ENCODE peak calls at places on chromosomes 3 and 15, in nine cellular contexts. L, V, J, B, R, H, T, F and M are unnamed samples. For H3K9me3, the result is how much of the 10 kb centered on the place peaks cover.

GRCh38 chr3:134527037-134527436 is 41.2 kb downstream of the CEP63 start:
- DNase-seq in L (peak), F (peak), H (no peak), B (peak), R (no peak), V (no peak), T (no peak), J (no peak), M (no peak)

GRCh38 chr3:97872209-97873042 is 50.6 kb downstream of the CRYBG3 start:
- DNase-seq in R (no peak), V (peak), F (no peak), B (peak), J (peak), L (peak), T (peak), H (no peak), M (no peak)

GRCh38 chr3:120119846-120120510 is 25.7 kb upstream of the GSK3B start:
- DNase-seq in B (no peak), F (no peak), L (no peak), H (no peak), T (no peak), J (no peak), V (no peak), R (no peak), M (no peak)

GRCh38 chr3:178690571-178690970 is 154.3 kb downstream of the KCNMB2 start:
- DNase-seq in V (no peak), R (no peak), H (no peak), F (no peak), B (no peak), T (no peak), L (peak), J (no peak), M (no peak)

GRCh38 chr15:73773428-73773827 is 20.3 kb upstream of the INSYN1 start:
- DNase-seq in R (no peak), J (no peak), B (no peak), V (no peak), T (no peak), F (no peak), L (no peak), H (no peak), M (no peak)

GRCh38 chr15:32855942-32856341 is 138.1 kb downstream of the GREM1 start:
- DNase-seq in J (no peak), H (peak), B (peak), R (no peak), V (peak), F (no peak), T (peak), L (peak), M (no peak)

GRCh38 chr3:182920515-182921084 is 59.7 kb downstream of the DCUN1D1 start:
- DNase-seq in R (no peak), B (no peak), V (peak), F (no peak), L (no peak), H (no peak), T (no peak), J (peak), M (no peak)

GRCh38 chr3:82978368-82978767 is 1216.9 kb upstream of the GBE1 start:
- DNase-seq in T (no peak), R (no peak), B (no peak), F (no peak), J (no peak), L (no peak), H (no peak), V (no peak), M (no peak)

GRCh38 chr15:39506146-39506545 is 74.7 kb upstream of the THBS1 start:
- DNase-seq in T (peak), L (peak), V (no peak), J (no peak), R (no peak), F (no peak), B (no peak), H (no peak), M (no peak)

GRCh38 chr15:63605816-63606215 is 8.6 kb downstream of the FBXL22 start:
- DNase-seq in L (no peak), T (peak), B (no peak), V (no peak), H (no peak), F (no peak), J (no peak), R (no peak), M (no peak)

GRCh38 chr3:197595470-197596185 is 39.9 kb upstream of the BDH1 start:
- DNase-seq in L (peak), R (no peak), F (no peak), V (no peak), B (no peak), T (peak), H (no peak), J (no peak), M (no peak)

GRCh38 chr3:117355566-117355965 is 646.0 kb downstream of the TUSC7 start:
- DNase-seq in L (peak), F (no peak), J (no peak), R (no peak), T (no peak), B (no peak), V (peak), H (no peak), M (no peak)

GRCh38 chr15:85941186-85941855 is 138.3 kb upstream of the AGBL1 start:
- DNase-seq in F (no peak), H (no peak), J (peak), T (no peak), L (no peak), R (no peak), V (peak), B (no peak), M (no peak)

GRCh38 chr3:66812126-66812525 is 186.0 kb upstream of the KBTBD8 start:
- DNase-seq in J (no peak), R (no peak), H (no peak), F (no peak), B (no peak), L (no peak), T (peak), V (no peak), M (no peak)

GRCh38 chr3:61530355-61530754 is 31.0 kb upstream of the PTPRG start:
- DNase-seq in F (no peak), B (no peak), R (no peak), T (no peak), L (peak), J (no peak), H (peak), V (peak), M (no peak)

GRCh38 chr3:158659454-158660237 is 12.8 kb downstream of the LXN start:
- DNase-seq in R (peak), T (no peak), F (no peak), H (peak), V (peak), L (peak), J (peak), B (peak), M (peak)

GRCh38 chr3:163953526-163953925 is 1124.8 kb downstream of the SI start:
- DNase-seq in T (no peak), J (no peak), B (no peak), L (no peak), R (peak), H (no peak), F (peak), V (no peak), M (no peak)

GRCh38 chr3:134453631-134454030 is 32.2 kb downstream of the ANAPC13 start:
- DNase-seq in F (no peak), H (no peak), R (no peak), J (no peak), L (no peak), T (no peak), B (no peak), V (no peak), M (no peak)

GRCh38 chr3:129448187-129448895 is 8.3 kb downstream of the IFT122 start:
- DNase-seq in B (no peak), T (no peak), V (no peak), H (no peak), L (no peak), F (no peak), J (no peak), R (no peak), M (no peak)

GRCh38 chr3:36823806-36824205 is 59.5 kb upstream of the DCLK3 start:
- DNase-seq in R (no peak), H (no peak), V (no peak), B (no peak), F (no peak), T (no peak), J (no peak), L (no peak), M (no peak)

DNA sequence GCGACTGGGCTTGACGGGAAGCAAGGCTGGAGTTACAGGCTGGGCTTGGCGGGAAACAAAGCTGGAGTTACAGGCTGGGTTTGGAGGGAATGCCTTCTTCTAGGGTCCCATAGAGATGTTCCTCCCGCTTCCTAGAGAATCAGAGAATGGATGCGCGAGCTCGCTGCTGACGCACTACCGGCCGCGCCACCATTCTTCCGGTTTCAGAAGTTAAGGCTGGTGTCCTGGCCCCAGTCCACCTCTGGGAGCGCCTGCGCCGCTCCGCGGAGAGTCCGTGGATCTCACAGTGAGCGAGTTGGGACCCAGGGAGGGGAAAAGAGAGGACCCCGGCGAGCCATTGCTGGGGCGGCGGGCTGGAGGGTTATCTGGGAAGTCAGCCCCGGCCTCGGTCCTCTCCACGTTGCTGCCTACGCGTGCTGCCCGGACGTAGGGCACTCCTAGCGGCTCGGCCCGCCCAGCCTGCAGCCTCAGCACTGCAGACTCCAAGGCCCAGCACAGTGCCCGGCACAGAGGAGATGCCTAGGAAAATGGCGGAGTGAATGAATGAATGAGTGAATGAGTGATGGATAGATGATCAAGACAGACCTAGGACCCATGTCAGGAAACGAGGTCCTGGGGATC is at the start of gene ZNF502:
- DNase-seq in B (peak), T (peak), H (peak), L (peak), F (peak), J (peak), V (peak), R (peak), M (peak)
- H3K9me3 ChIP-seq in B (under half), T (under half), H (under half), L (under half), F (under half), J (under half), V (under half), R (under half), M (under half)

DNA sequence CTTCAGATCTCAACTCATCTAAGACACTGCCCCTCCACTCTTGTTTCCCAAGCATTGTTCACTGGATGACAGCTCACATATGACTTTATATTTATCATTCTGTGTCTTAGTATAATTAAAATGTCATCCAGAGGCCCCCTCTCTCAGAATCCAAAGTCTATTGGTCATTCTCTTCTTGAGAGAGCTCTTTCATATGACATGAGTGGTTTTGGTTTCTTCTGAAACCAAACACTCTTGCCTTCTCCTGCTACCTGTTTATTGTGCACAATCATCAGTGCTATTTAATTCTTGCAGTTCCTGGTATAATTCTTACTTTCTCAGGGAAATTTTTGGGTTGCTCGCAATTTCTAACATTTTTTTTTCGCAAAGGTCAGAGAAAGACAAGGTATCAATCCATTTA is 249.5 kb downstream of the IL5RA start:
- DNase-seq in L (no peak), F (no peak), V (no peak), J (no peak), H (no peak), R (no peak), B (no peak), T (no peak), M (no peak)
- H3K9me3 ChIP-seq in L (under half), F (under half), V (under half), J (under half), H (under half), R (under half), B (under half), T (under half), M (under half)

GRCh38 chr15:94924971-94925593 is 693.7 kb downstream of the MCTP2 start:
- DNase-seq in T (no peak), V (no peak), F (no peak), B (no peak), J (no peak), R (no peak), H (no peak), L (no peak), M (no peak)
- H3K9me3 ChIP-seq in T (under half), V (under half), F (under half), B (under half), J (under half), R (under half), H (under half), L (under half), M (under half)

DNA sequence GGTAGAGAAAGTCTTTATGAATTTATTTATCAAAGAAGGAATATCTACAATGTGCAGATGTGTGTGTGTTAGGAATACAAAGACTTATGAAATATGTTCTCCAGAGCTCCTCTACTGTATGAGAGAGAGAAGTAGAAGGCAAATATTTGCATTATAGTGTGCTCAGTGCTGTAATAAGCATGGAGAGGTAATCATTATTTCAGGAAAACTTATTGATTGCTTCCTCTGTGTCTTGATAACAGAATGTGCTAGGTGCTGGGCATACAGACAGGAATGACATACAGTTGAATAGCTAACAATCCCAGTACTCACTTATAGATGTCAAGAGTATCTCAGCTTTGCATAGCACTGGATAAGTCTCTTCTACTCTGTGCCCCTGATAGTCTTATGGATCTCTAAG is 30.2 kb downstream of the ATG7 start:
- DNase-seq in L (no peak), T (no peak), J (no peak), B (no peak), F (no peak), V (no peak), H (no peak), R (no peak), M (no peak)
- H3K9me3 ChIP-seq in L (under half), T (under half), J (under half), B (under half), F (under half), V (under half), H (under half), R (under half), M (under half)

DNA sequence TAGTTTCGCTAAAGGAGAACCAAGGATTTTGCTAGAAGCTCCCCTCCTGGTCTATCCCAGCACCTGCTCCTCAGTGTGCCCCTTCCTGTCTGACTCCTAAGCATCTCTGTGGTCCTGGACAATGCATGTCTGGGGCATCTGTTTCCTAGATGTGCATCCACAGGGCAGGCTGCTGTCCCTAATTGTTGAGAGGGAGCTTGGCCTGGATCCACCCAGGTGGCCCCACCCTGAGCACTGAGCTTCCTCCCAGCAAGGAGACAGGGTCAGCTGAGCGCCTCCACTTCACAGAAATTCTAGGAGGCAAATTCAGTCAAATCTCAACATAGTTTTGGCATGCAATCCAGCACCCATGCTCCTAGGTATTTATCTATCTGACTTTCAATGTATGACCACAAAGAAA is 102.4 kb upstream of the GOLGA6L6 start:
- DNase-seq in J (no peak), R (no peak), V (no peak), T (peak), F (peak), B (no peak), L (no peak), H (no peak), M (no peak)
- H3K9me3 ChIP-seq in J (under half), R (under half), V (under half), T (under half), F (under half), B (under half), L (under half), H (under half), M (under half)

GRCh38 chr3:13707456-13707855 is 158.5 kb downstream of the FBLN2 start:
- DNase-seq in V (no peak), B (no peak), L (no peak), F (no peak), R (peak), J (no peak), T (no peak), H (no peak), M (no peak)

GRCh38 chr3:13706886-13707285 is 158.0 kb downstream of the FBLN2 start:
- DNase-seq in B (peak), L (no peak), H (no peak), T (no peak), J (no peak), V (no peak), F (peak), R (peak), M (no peak)

GRCh38 chr3:13708871-13709595 is 160.1 kb downstream of the FBLN2 start:
- DNase-seq in H (peak), F (no peak), L (no peak), T (no peak), V (no peak), B (no peak), J (peak), R (no peak), M (peak)

GRCh38 chr3:13709706-13710105 is 160.8 kb downstream of the FBLN2 start:
- DNase-seq in L (no peak), F (no peak), H (peak), T (no peak), B (no peak), J (peak), R (peak), V (no peak), M (no peak)

GRCh38 chr3:13708301-13708700 is 159.4 kb downstream of the FBLN2 start:
- DNase-seq in B (peak), F (no peak), J (peak), H (peak), L (no peak), R (peak), V (no peak), T (no peak), M (no peak)
- H3K9me3 ChIP-seq in B (under half), F (under half), J (under half), H (under half), L (under half), R (under half), V (under half), T (under half), M (under half)

GRCh38 chr15:95341686-95342085 is 988.8 kb upstream of the NR2F2 start:
- DNase-seq in V (no peak), B (no peak), T (no peak), R (no peak), L (no peak), J (no peak), H (no peak), F (no peak), M (no peak)
- H3K9me3 ChIP-seq in V (under half), B (under half), T (under half), R (under half), L (under half), J (under half), H (under half), F (under half), M (under half)